ENCODE peak calls at places on chromosomes 16 and 17, in ten cellular contexts. One of them, this sample, is unnamed.

GRCh38 chr16:67423634-67424575 is 7.0 kb upstream of the HSD11B2 start:
- DNase-seq in neural crest cell: no peak
- DNase-seq in GM12878: no peak
- DNase-seq in AG10803: no peak
- DNase-seq in dorsolateral prefrontal cortex: no peak
- DNase-seq in AG09319: no peak
- DNase-seq in upper lobe of right lung: no peak
- DNase-seq in WTC11: peak; percentile 66
- DNase-seq in CD8-positive, alpha-beta T cell: no peak
- DNase-seq in HFFc6: no peak
- DNase-seq in this sample: no peak

GRCh38 chr16:3745751-3746355 is 28.5 kb upstream of the TRAP1 start:
- DNase-seq in neural crest cell: no peak
- DNase-seq in GM12878: no peak
- DNase-seq in AG10803: no peak
- DNase-seq in dorsolateral prefrontal cortex: no peak
- DNase-seq in AG09319: no peak
- DNase-seq in upper lobe of right lung: no peak
- DNase-seq in WTC11: no peak
- DNase-seq in CD8-positive, alpha-beta T cell: no peak
- DNase-seq in HFFc6: no peak
- DNase-seq in this sample: no peak

GRCh38 chr16:30948956-30949654 is at the start of gene ORAI3:
- DNase-seq in neural crest cell: peak; percentile 60
- DNase-seq in GM12878: no peak
- DNase-seq in AG10803: peak; percentile 51
- DNase-seq in dorsolateral prefrontal cortex: peak; percentile 66
- DNase-seq in AG09319: no peak
- DNase-seq in upper lobe of right lung: peak; percentile 91
- DNase-seq in WTC11: peak; percentile 69
- DNase-seq in CD8-positive, alpha-beta T cell: peak; percentile 40
- DNase-seq in HFFc6: peak; percentile 62
- DNase-seq in this sample: no peak

GRCh38 chr16:21263640-21264211 is 14.4 kb downstream of the CRYM start:
- DNase-seq in neural crest cell: no peak
- DNase-seq in GM12878: peak; percentile 48
- DNase-seq in AG10803: peak; percentile 55
- DNase-seq in dorsolateral prefrontal cortex: no peak
- DNase-seq in AG09319: peak; percentile 31
- DNase-seq in upper lobe of right lung: no peak
- DNase-seq in WTC11: no peak
- DNase-seq in CD8-positive, alpha-beta T cell: no peak
- DNase-seq in HFFc6: peak; percentile 37
- DNase-seq in this sample: no peak

GRCh38 chr16:88306860-88307545 is 75.8 kb upstream of the ZNF469 start:
- DNase-seq in neural crest cell: no peak
- DNase-seq in GM12878: no peak
- DNase-seq in AG10803: peak; percentile 99
- DNase-seq in dorsolateral prefrontal cortex: no peak
- DNase-seq in AG09319: peak; percentile 82
- DNase-seq in upper lobe of right lung: no peak
- DNase-seq in WTC11: no peak
- DNase-seq in CD8-positive, alpha-beta T cell: no peak
- DNase-seq in HFFc6: peak; percentile 93
- DNase-seq in this sample: no peak

GRCh38 chr16:49271363-49271762 is 10.3 kb downstream of the CBLN1 start:
- DNase-seq in neural crest cell: no peak
- DNase-seq in GM12878: no peak
- DNase-seq in AG10803: no peak
- DNase-seq in dorsolateral prefrontal cortex: no peak
- DNase-seq in AG09319: no peak
- DNase-seq in upper lobe of right lung: no peak
- DNase-seq in WTC11: no peak
- DNase-seq in CD8-positive, alpha-beta T cell: no peak
- DNase-seq in HFFc6: no peak
- DNase-seq in this sample: no peak

GRCh38 chr17:69733171-69734014 is 318.9 kb downstream of the MAP2K6 start:
- DNase-seq in neural crest cell: no peak
- DNase-seq in GM12878: no peak
- DNase-seq in AG10803: peak; percentile 83
- DNase-seq in dorsolateral prefrontal cortex: peak; percentile 9
- DNase-seq in AG09319: peak; percentile 27
- DNase-seq in upper lobe of right lung: no peak
- DNase-seq in WTC11: no peak
- DNase-seq in CD8-positive, alpha-beta T cell: no peak
- DNase-seq in HFFc6: peak; percentile 86
- DNase-seq in this sample: no peak

GRCh38 chr16:17194190-17194780 is 276.5 kb downstream of the XYLT1 start:
- DNase-seq in neural crest cell: peak; percentile 53
- DNase-seq in GM12878: no peak
- DNase-seq in AG10803: peak; percentile 33
- DNase-seq in dorsolateral prefrontal cortex: no peak
- DNase-seq in AG09319: no peak
- DNase-seq in upper lobe of right lung: peak; percentile 76
- DNase-seq in WTC11: peak; percentile 87
- DNase-seq in CD8-positive, alpha-beta T cell: peak; percentile 70
- DNase-seq in HFFc6: no peak
- DNase-seq in this sample: no peak

GRCh38 chr16:7921360-7921759 is 588.7 kb downstream of the RBFOX1 start:
- DNase-seq in neural crest cell: no peak
- DNase-seq in GM12878: no peak
- DNase-seq in AG10803: no peak
- DNase-seq in dorsolateral prefrontal cortex: no peak
- DNase-seq in AG09319: no peak
- DNase-seq in upper lobe of right lung: no peak
- DNase-seq in WTC11: no peak
- DNase-seq in CD8-positive, alpha-beta T cell: no peak
- DNase-seq in HFFc6: no peak
- DNase-seq in this sample: no peak
- TF ChIP-seq CTCF in neural crest cell: no peak
- TF ChIP-seq CTCF in GM12878: no peak
- TF ChIP-seq CTCF in AG10803: no peak
- TF ChIP-seq CTCF in dorsolateral prefrontal cortex: no peak
- TF ChIP-seq CTCF in AG09319: no peak
- TF ChIP-seq CTCF in upper lobe of right lung: no peak
- TF ChIP-seq CTCF in WTC11: no peak
- TF ChIP-seq CTCF in CD8-positive, alpha-beta T cell: no peak
- TF ChIP-seq CTCF in HFFc6: no peak
- TF ChIP-seq CTCF in this sample: peak; percentile 55

GRCh38 chr16:85221081-85221809 is 109.0 kb upstream of the CIBAR2 start:
- DNase-seq in neural crest cell: peak; percentile 59
- DNase-seq in GM12878: no peak
- DNase-seq in AG10803: no peak
- DNase-seq in dorsolateral prefrontal cortex: no peak
- DNase-seq in AG09319: no peak
- DNase-seq in upper lobe of right lung: no peak
- DNase-seq in WTC11: no peak
- DNase-seq in CD8-positive, alpha-beta T cell: no peak
- DNase-seq in HFFc6: no peak
- DNase-seq in this sample: no peak

GRCh38 chr16:85222151-85222863 is 110.0 kb upstream of the CIBAR2 start:
- DNase-seq in neural crest cell: no peak
- DNase-seq in GM12878: no peak
- DNase-seq in AG10803: no peak
- DNase-seq in dorsolateral prefrontal cortex: no peak
- DNase-seq in AG09319: no peak
- DNase-seq in upper lobe of right lung: no peak
- DNase-seq in WTC11: no peak
- DNase-seq in CD8-positive, alpha-beta T cell: no peak
- DNase-seq in HFFc6: no peak
- DNase-seq in this sample: no peak

GRCh38 chr16:85216522-85217375 is 104.5 kb upstream of the CIBAR2 start:
- DNase-seq in neural crest cell: no peak
- DNase-seq in GM12878: no peak
- DNase-seq in AG10803: no peak
- DNase-seq in dorsolateral prefrontal cortex: no peak
- DNase-seq in AG09319: no peak
- DNase-seq in upper lobe of right lung: no peak
- DNase-seq in WTC11: no peak
- DNase-seq in CD8-positive, alpha-beta T cell: no peak
- DNase-seq in HFFc6: no peak
- DNase-seq in this sample: no peak

GRCh38 chr16:85221810-85222150 is 109.5 kb upstream of the CIBAR2 start:
- DNase-seq in neural crest cell: no peak
- DNase-seq in GM12878: no peak
- DNase-seq in AG10803: no peak
- DNase-seq in dorsolateral prefrontal cortex: no peak
- DNase-seq in AG09319: no peak
- DNase-seq in upper lobe of right lung: no peak
- DNase-seq in WTC11: no peak
- DNase-seq in CD8-positive, alpha-beta T cell: no peak
- DNase-seq in HFFc6: no peak
- DNase-seq in this sample: no peak

DNA sequence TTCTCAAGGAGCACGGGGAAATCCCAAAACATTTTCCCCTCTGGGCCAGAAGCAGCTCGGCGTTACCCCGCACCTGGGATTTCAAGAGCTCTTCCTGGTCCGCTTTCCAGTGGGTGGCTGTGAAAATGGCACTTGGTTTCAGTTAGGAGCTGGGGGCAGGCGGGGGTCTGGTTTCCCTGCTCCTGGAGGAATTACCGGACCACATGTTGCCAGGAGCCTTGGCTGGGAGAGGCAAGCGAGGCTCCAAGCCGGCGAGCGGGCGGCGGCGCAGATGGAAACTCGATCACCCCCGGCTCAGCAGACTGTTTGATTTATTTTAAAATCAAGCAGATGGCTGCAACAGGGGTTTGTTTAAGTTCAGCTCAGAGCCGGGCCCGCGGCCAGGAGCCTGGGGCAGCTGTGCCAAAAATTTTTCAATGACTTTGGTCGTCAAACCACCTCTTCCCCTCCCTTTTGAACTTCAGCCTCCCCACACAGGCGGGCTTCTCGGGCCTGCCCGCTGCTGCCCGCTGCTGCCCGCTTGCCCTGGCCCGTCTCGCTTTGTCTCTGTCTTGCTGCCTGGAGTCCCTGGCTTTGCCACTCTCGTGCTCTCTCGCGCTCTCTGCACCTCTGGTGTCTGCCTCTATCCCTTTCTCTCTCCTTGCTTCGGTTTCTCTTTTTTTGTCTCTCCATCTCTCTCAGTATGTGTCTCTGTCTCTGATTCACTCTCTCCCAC is 108.0 kb upstream of the CIBAR2 start:
- DNase-seq in neural crest cell: no peak
- DNase-seq in GM12878: no peak
- DNase-seq in AG10803: peak; percentile 90
- DNase-seq in dorsolateral prefrontal cortex: peak; percentile 80
- DNase-seq in AG09319: peak; percentile 85
- DNase-seq in upper lobe of right lung: peak; percentile 82
- DNase-seq in WTC11: no peak
- DNase-seq in CD8-positive, alpha-beta T cell: no peak
- DNase-seq in HFFc6: peak; percentile 60
- DNase-seq in this sample: no peak
- TF ChIP-seq CTCF in neural crest cell: no peak
- TF ChIP-seq CTCF in GM12878: no peak
- TF ChIP-seq CTCF in AG10803: peak; percentile 9
- TF ChIP-seq CTCF in dorsolateral prefrontal cortex: no peak
- TF ChIP-seq CTCF in AG09319: no peak
- TF ChIP-seq CTCF in upper lobe of right lung: no peak
- TF ChIP-seq CTCF in WTC11: no peak
- TF ChIP-seq CTCF in CD8-positive, alpha-beta T cell: no peak
- TF ChIP-seq CTCF in HFFc6: no peak
- TF ChIP-seq CTCF in this sample: no peak

DNA sequence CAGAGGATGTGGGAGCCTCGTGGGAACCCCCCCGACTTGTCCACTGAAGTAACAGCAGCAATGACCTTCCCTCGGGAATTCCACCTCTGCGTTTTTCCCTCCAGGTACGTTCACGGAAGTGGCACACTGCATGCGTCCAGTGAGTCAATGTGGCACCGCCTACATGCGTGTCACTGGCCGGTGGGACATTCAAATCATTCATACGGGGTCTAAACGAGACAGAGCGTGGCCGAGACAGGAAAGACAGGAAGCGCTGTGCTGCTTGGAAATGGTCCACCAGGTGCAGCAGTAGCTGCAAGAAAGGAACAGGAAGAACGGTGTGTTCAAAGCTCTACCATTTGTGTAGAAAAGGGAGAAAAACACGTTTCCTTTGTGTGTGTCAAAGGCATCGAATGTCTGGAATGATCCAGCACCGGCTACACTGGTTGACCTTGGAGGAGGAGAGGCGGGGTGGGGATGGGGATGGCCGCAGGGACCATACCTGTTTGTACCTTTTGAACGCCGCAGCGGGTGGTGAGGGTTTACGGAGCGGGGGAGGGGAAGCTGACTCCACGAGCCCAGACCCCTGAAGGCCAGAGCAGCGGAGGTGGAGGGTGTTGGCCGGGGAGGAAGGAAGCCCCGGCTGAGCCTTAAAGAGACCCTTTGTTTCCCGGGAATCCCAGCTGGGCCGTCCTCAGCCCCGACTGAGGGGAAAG is 1.7 kb upstream of the PGAP6 start:
- DNase-seq in neural crest cell: no peak
- DNase-seq in GM12878: peak; percentile 50
- DNase-seq in AG10803: no peak
- DNase-seq in dorsolateral prefrontal cortex: no peak
- DNase-seq in AG09319: no peak
- DNase-seq in upper lobe of right lung: no peak
- DNase-seq in WTC11: peak; percentile 89
- DNase-seq in CD8-positive, alpha-beta T cell: peak; percentile 56
- DNase-seq in HFFc6: no peak
- DNase-seq in this sample: no peak
- TF ChIP-seq CTCF in neural crest cell: no peak
- TF ChIP-seq CTCF in GM12878: no peak
- TF ChIP-seq CTCF in AG10803: no peak
- TF ChIP-seq CTCF in dorsolateral prefrontal cortex: no peak
- TF ChIP-seq CTCF in AG09319: no peak
- TF ChIP-seq CTCF in upper lobe of right lung: no peak
- TF ChIP-seq CTCF in WTC11: no peak
- TF ChIP-seq CTCF in CD8-positive, alpha-beta T cell: no peak
- TF ChIP-seq CTCF in HFFc6: no peak
- TF ChIP-seq CTCF in this sample: no peak

GRCh38 chr17:60579551-60579950 is 20.4 kb upstream of the PPM1D start:
- DNase-seq in neural crest cell: no peak
- DNase-seq in GM12878: no peak
- DNase-seq in AG10803: no peak
- DNase-seq in dorsolateral prefrontal cortex: no peak
- DNase-seq in AG09319: no peak
- DNase-seq in upper lobe of right lung: no peak
- DNase-seq in WTC11: no peak
- DNase-seq in CD8-positive, alpha-beta T cell: no peak
- DNase-seq in HFFc6: no peak
- DNase-seq in this sample: no peak

GRCh38 chr17:60579090-60579489 is 20.9 kb upstream of the PPM1D start:
- DNase-seq in neural crest cell: no peak
- DNase-seq in GM12878: no peak
- DNase-seq in AG10803: peak; percentile 45
- DNase-seq in dorsolateral prefrontal cortex: no peak
- DNase-seq in AG09319: no peak
- DNase-seq in upper lobe of right lung: no peak
- DNase-seq in WTC11: no peak
- DNase-seq in CD8-positive, alpha-beta T cell: no peak
- DNase-seq in HFFc6: peak; percentile 28
- DNase-seq in this sample: no peak

GRCh38 chr17:60573139-60573975 is 26.6 kb upstream of the PPM1D start:
- DNase-seq in neural crest cell: no peak
- DNase-seq in GM12878: no peak
- DNase-seq in AG10803: peak; percentile 86
- DNase-seq in dorsolateral prefrontal cortex: no peak
- DNase-seq in AG09319: no peak
- DNase-seq in upper lobe of right lung: no peak
- DNase-seq in WTC11: no peak
- DNase-seq in CD8-positive, alpha-beta T cell: no peak
- DNase-seq in HFFc6: peak; percentile 62
- DNase-seq in this sample: no peak

GRCh38 chr17:60583008-60583407 is 17.0 kb upstream of the PPM1D start:
- DNase-seq in neural crest cell: no peak
- DNase-seq in GM12878: no peak
- DNase-seq in AG10803: no peak
- DNase-seq in dorsolateral prefrontal cortex: no peak
- DNase-seq in AG09319: no peak
- DNase-seq in upper lobe of right lung: no peak
- DNase-seq in WTC11: no peak
- DNase-seq in CD8-positive, alpha-beta T cell: no peak
- DNase-seq in HFFc6: no peak
- DNase-seq in this sample: no peak

GRCh38 chr17:60577147-60577925 is 22.7 kb upstream of the PPM1D start:
- DNase-seq in neural crest cell: no peak
- DNase-seq in GM12878: peak; percentile 30
- DNase-seq in AG10803: peak; percentile 70
- DNase-seq in dorsolateral prefrontal cortex: peak; percentile 30
- DNase-seq in AG09319: no peak
- DNase-seq in upper lobe of right lung: no peak
- DNase-seq in WTC11: no peak
- DNase-seq in CD8-positive, alpha-beta T cell: no peak
- DNase-seq in HFFc6: peak; percentile 7
- DNase-seq in this sample: no peak
- TF ChIP-seq CTCF in neural crest cell: no peak
- TF ChIP-seq CTCF in GM12878: no peak
- TF ChIP-seq CTCF in AG10803: peak; percentile 40
- TF ChIP-seq CTCF in dorsolateral prefrontal cortex: peak; percentile 47
- TF ChIP-seq CTCF in AG09319: peak; percentile 36
- TF ChIP-seq CTCF in upper lobe of right lung: peak; percentile 18
- TF ChIP-seq CTCF in WTC11: no peak
- TF ChIP-seq CTCF in CD8-positive, alpha-beta T cell: no peak
- TF ChIP-seq CTCF in HFFc6: no peak
- TF ChIP-seq CTCF in this sample: peak; percentile 49

This sample was measured in D721Med.